ENCODE peak calls at places on chromosome 17, in eight cellular contexts. U, H, Z, G, R, K, B and P are unnamed samples.

GRCh38 chr17:65085397-65085796 is 28.9 kb upstream of the GNA13 start:
- DNase-seq in Z (peak; percentile 50), G (no peak), H (no peak), R (no peak), B (no peak), U (no peak), K (no peak), P (no peak)

GRCh38 chr17:45577571-45578279 is 87.2 kb upstream of the PLEKHM1 start:
- DNase-seq in R (no peak), Z (no peak), G (no peak), K (no peak), U (no peak), H (no peak), B (no peak), P (no peak)

GRCh38 chr17:81382851-81383250 is 12.4 kb upstream of the BAHCC1 start:
- DNase-seq in K (no peak), R (no peak), B (no peak), H (no peak), Z (no peak), U (no peak), G (no peak), P (no peak)

GRCh38 chr17:78793968-78794367 is 11.9 kb upstream of the CYTH1 start:
- DNase-seq in R (no peak), B (no peak), H (no peak), Z (no peak), U (no peak), G (no peak), K (no peak), P (no peak)

GRCh38 chr17:43720311-43721060 is 38.1 kb downstream of the SOST start:
- DNase-seq in B (peak; percentile 78), H (peak; percentile 86), R (peak; percentile 84), K (peak; percentile 78), G (peak; percentile 63), U (peak; percentile 82), Z (peak; percentile 81), P (peak; percentile 57)

GRCh38 chr17:31392002-31392855 is 754 bp downstream of the RAB11FIP4 start:
- DNase-seq in B (no peak), K (peak; percentile 20), G (no peak), R (no peak), Z (peak; percentile 48), U (no peak), H (peak; percentile 57), P (no peak)

GRCh38 chr17:34424814-34425490 is 61.9 kb upstream of the CCL1 start:
- DNase-seq in H (no peak), B (no peak), U (no peak), Z (peak; percentile 82), R (no peak), K (no peak), G (no peak), P (no peak)

GRCh38 chr17:62051053-62051452 is 14.0 kb downstream of the MED13 start:
- DNase-seq in U (no peak), B (no peak), Z (no peak), K (no peak), G (no peak), H (no peak), R (no peak), P (no peak)

GRCh38 chr17:9465216-9465921 is 110.3 kb downstream of the STX8 start:
- DNase-seq in Z (no peak), K (no peak), U (no peak), B (no peak), H (no peak), G (no peak), R (no peak), P (no peak)

GRCh38 chr17:28396635-28397239 is 9.3 kb downstream of the SLC46A1 start:
- DNase-seq in H (no peak), Z (no peak), U (no peak), R (no peak), B (no peak), G (no peak), K (no peak), P (no peak)

GRCh38 chr17:83091257-83092141 is 12.1 kb downstream of the METRNL start:
- DNase-seq in H (no peak), U (peak; percentile 87), B (peak; percentile 54), G (no peak), R (peak; percentile 92), K (peak; percentile 89), Z (no peak), P (peak; percentile 62)

GRCh38 chr17:14448816-14449215 is 147.9 kb downstream of the HS3ST3B1 start:
- DNase-seq in U (no peak), Z (no peak), H (no peak), B (no peak), K (no peak), R (no peak), G (no peak), P (peak; percentile 51)

GRCh38 chr17:40369923-40370322 is 5.4 kb upstream of the GJD3 start:
- DNase-seq in U (no peak), B (no peak), R (no peak), G (no peak), Z (no peak), H (no peak), K (no peak), P (no peak)

GRCh38 chr17:78717431-78717980 is 64.6 kb downstream of the CYTH1 start:
- DNase-seq in U (peak; percentile 29), G (no peak), K (no peak), B (peak; percentile 28), H (no peak), R (peak; percentile 25), Z (no peak), P (peak; percentile 53)

GRCh38 chr17:19940722-19941464 is 36.7 kb downstream of the AKAP10 start:
- DNase-seq in K (no peak), U (peak; percentile 40), Z (no peak), G (no peak), B (no peak), R (no peak), H (no peak), P (peak; percentile 19)

GRCh38 chr17:73309727-73310555 is 1.9 kb downstream of the CDC42EP4 start:
- DNase-seq in G (no peak), B (no peak), K (peak; percentile 78), Z (no peak), R (peak; percentile 72), H (peak; percentile 73), U (peak; percentile 81), P (no peak)

GRCh38 chr17:19660219-19660870 is 11.8 kb downstream of the ALDH3A2 start:
- DNase-seq in K (no peak), R (no peak), B (no peak), G (no peak), Z (no peak), U (no peak), H (no peak), P (no peak)

GRCh38 chr17:55311767-55312375 is 47.1 kb downstream of the HLF start:
- DNase-seq in G (no peak), R (no peak), Z (no peak), K (no peak), H (no peak), U (no peak), B (no peak), P (no peak)

GRCh38 chr17:69900101-69900500 is 174.9 kb upstream of the KCNJ16 start:
- DNase-seq in B (no peak), H (no peak), G (no peak), Z (no peak), K (no peak), U (no peak), R (no peak), P (no peak)

GRCh38 chr17:71039391-71039790 is 870.1 kb downstream of the KCNJ2 start:
- DNase-seq in R (no peak), U (no peak), Z (no peak), G (no peak), H (no peak), K (no peak), B (no peak), P (no peak)

GRCh38 chr17:67891481-67892119 is 66.3 kb downstream of the BPTF start:
- DNase-seq in R (peak; percentile 14), G (no peak), H (no peak), Z (no peak), B (no peak), K (no peak), U (peak; percentile 53), P (peak; percentile 13)

DNA sequence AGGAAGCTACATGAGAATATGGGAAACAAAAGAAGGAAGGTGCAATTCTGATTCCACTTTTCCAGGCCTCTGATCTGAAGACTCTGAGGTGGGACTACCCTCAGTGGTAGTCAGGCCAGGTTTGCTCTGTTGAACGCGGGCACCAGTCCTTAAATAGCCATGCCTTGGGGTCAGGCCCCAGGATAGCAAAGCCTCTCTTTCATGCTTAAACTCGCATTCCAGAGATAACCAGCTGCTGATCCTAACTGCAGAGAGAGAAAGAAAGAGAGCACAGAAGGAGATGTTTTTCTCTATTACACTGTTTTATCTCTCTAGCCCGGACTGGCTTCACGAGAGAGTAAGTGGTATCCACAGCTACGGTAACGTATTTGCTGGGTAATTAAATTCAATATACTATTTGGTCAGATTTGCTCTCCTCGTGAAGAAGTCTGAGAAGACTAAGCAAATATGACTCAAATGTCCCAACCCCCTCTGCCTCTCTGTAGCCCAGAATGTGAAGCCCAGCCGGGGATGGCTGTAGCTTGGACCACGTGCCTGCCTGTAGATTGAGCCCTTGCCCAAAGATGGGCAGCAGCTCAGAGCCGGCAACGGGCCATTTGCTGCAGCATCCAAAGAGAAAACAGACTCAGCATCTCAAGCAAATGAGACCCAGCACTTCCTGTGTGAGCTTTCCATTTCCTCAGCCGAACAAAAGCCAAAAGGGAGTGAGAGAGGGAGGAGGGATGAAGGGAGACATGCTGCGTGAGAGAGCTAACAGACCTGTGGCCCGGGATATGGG is 122.2 kb downstream of the SMG6 start:
- DNase-seq in G (no peak), B (peak; percentile 87), H (peak; percentile 92), Z (no peak), K (no peak), U (peak; percentile 60), R (peak; percentile 52), P (no peak)
- H3K27ac ChIP-seq in G (no peak overlapping the region), B (peak overlapping the region; percentile 95), H (peak overlapping the region; percentile 93), Z (no peak overlapping the region), K (peak overlapping the region; percentile 50), U (peak overlapping the region; percentile 70), R (peak overlapping the region; percentile 87), P (peak overlapping the region; percentile 56)

DNA sequence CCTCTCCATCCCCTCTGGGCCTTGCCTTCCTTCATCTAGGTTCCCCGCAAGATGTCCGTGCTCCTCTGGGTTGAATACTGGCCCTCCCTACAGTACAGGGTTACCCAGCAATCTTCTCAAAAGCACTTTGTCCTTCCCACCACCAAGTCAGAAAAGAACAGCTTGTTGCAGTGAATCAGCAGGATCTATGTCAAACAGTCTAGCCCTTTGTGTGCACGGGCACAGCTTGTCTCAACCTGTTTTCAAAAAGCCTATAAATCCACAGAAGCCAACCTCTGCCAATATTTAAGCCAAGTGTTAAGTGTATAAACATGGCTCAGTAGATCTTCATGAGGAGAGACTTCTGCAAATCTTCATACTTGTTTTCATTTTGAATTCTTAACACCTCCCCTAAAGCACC is 25.2 kb downstream of the C17orf67 start:
- DNase-seq in R (no peak), H (no peak), K (no peak), B (no peak), U (no peak), Z (no peak), G (no peak), P (peak; percentile 86)
- H3K27ac ChIP-seq in R (no peak overlapping the region), H (no peak overlapping the region), K (no peak overlapping the region), B (no peak overlapping the region), U (no peak overlapping the region), Z (no peak overlapping the region), G (no peak overlapping the region), P (peak overlapping the region; percentile 74)

GRCh38 chr17:79919164-79919585 is 79.9 kb upstream of the CBX4 start:
- DNase-seq in U (no peak), Z (no peak), B (peak; percentile 62), R (peak; percentile 94), H (peak; percentile 87), K (peak; percentile 99), G (no peak), P (peak; percentile 89)
- H3K27ac ChIP-seq in U (no peak overlapping the region), Z (no peak overlapping the region), B (no peak overlapping the region), R (peak overlapping the region; percentile 53), H (no peak overlapping the region), K (peak overlapping the region; percentile 81), G (no peak overlapping the region), P (peak overlapping the region; percentile 45)

GRCh38 chr17:35817196-35817595 is 7.9 kb downstream of the TAF15 start:
- DNase-seq in U (no peak), K (no peak), R (no peak), B (no peak), G (no peak), H (no peak), Z (no peak), P (no peak)
- H3K27ac ChIP-seq in U (peak overlapping the region; percentile 0), K (no peak overlapping the region), R (no peak overlapping the region), B (no peak overlapping the region), G (no peak overlapping the region), H (no peak overlapping the region), Z (no peak overlapping the region), P (no peak overlapping the region)